ENCODE peak calls at places on chromosomes 5 and 9, in eight cellular contexts. Y is K562, N is upper lobe of right lung, U is psoas muscle, O is GM23338, G is ovary, F is IMR-90, S is endothelial cell of umbilical vein. T is an unnamed sample. For H3K36me3, the result is how much of the 10 kb centered on the place peaks cover.

GRCh38 chr5:142861011-142861410 is 90.8 kb downstream of the ARHGAP26 start:
- DNase-seq in Y (no peak), N (no peak), U (no peak), O (no peak), G (no peak), F (no peak), S (no peak), T (no peak)

GRCh38 chr5:102296229-102296817 is at the start of gene SLCO4C1:
- DNase-seq in Y (peak), N (peak), U (peak), O (peak), G (peak), F (no peak), S (peak), T (peak)

GRCh38 chr5:112407240-112407639 is 11.8 kb downstream of the EPB41L4A start:
- DNase-seq in Y (no peak), N (no peak), U (no peak), O (no peak), G (no peak), F (no peak), S (peak), T (no peak)

GRCh38 chr5:65482727-65483473 is 1.2 kb upstream of the ADAMTS6 start:
- DNase-seq in Y (peak), N (no peak), U (no peak), O (peak), G (no peak), F (peak), S (peak), T (peak)

GRCh38 chr9:105073147-105073546 is 145.2 kb upstream of the ABCA1 start:
- DNase-seq in Y (no peak), N (no peak), U (no peak), O (no peak), G (no peak), F (peak), S (no peak), T (no peak)

GRCh38 chr5:53126514-53126913 is 17.0 kb upstream of the MOCS2 start:
- DNase-seq in Y (no peak), N (no peak), U (no peak), O (no peak), G (no peak), F (peak), S (no peak), T (no peak)

GRCh38 chr5:2752059-2752874 is 790 bp upstream of the IRX2 start:
- DNase-seq in Y (no peak), N (peak), U (no peak), O (peak), G (no peak), F (no peak), S (no peak), T (no peak)

GRCh38 chr5:142446131-142446959 is 121.5 kb upstream of the SPRY4 start:
- DNase-seq in Y (no peak), N (no peak), U (no peak), O (no peak), G (no peak), F (peak), S (peak), T (no peak)

GRCh38 chr9:95820076-95820475 is 55.4 kb upstream of the ERCC6L2 start:
- DNase-seq in Y (no peak), N (no peak), U (no peak), O (no peak), G (no peak), F (no peak), S (no peak), T (no peak)

GRCh38 chr9:133715295-133715865 is 22.8 kb downstream of the SARDH start:
- DNase-seq in Y (no peak), N (peak), U (peak), O (no peak), G (peak), F (peak), S (no peak), T (no peak)

GRCh38 chr5:8615142-8615858 is 746.4 kb downstream of the MTRR start:
- DNase-seq in Y (no peak), N (no peak), U (no peak), O (no peak), G (no peak), F (peak), S (no peak), T (no peak)

GRCh38 chr9:6910032-6910431 is 152.3 kb downstream of the KDM4C start:
- DNase-seq in Y (no peak), N (no peak), U (no peak), O (peak), G (no peak), F (peak), S (peak), T (no peak)

GRCh38 chr9:95511232-95511951 is 5.4 kb downstream of the PTCH1 start:
- DNase-seq in Y (no peak), N (no peak), U (no peak), O (peak), G (no peak), F (peak), S (peak), T (peak)

GRCh38 chr9:97711223-97711626 is 14.1 kb upstream of the XPA start:
- DNase-seq in Y (no peak), N (no peak), U (no peak), O (peak), G (no peak), F (no peak), S (no peak), T (no peak)

GRCh38 chr5:135466178-135467050 is 14.3 kb upstream of the TIFAB start:
- DNase-seq in Y (peak), N (peak), U (peak), O (peak), G (peak), F (peak), S (peak), T (peak)

GRCh38 chr5:138946831-138947560 is 71.9 kb upstream of the LRRTM2 start:
- DNase-seq in Y (no peak), N (no peak), U (no peak), O (no peak), G (no peak), F (no peak), S (no peak), T (no peak)

GRCh38 chr5:138944527-138945322 is 69.6 kb upstream of the LRRTM2 start:
- DNase-seq in Y (no peak), N (no peak), U (no peak), O (no peak), G (no peak), F (no peak), S (no peak), T (no peak)

GRCh38 chr5:138946241-138946623 is 71.1 kb upstream of the LRRTM2 start:
- DNase-seq in Y (no peak), N (no peak), U (no peak), O (no peak), G (no peak), F (no peak), S (no peak), T (no peak)

GRCh38 chr5:138943615-138944173 is 68.6 kb upstream of the LRRTM2 start:
- DNase-seq in Y (no peak), N (no peak), U (no peak), O (no peak), G (no peak), F (no peak), S (no peak), T (no peak)

DNA sequence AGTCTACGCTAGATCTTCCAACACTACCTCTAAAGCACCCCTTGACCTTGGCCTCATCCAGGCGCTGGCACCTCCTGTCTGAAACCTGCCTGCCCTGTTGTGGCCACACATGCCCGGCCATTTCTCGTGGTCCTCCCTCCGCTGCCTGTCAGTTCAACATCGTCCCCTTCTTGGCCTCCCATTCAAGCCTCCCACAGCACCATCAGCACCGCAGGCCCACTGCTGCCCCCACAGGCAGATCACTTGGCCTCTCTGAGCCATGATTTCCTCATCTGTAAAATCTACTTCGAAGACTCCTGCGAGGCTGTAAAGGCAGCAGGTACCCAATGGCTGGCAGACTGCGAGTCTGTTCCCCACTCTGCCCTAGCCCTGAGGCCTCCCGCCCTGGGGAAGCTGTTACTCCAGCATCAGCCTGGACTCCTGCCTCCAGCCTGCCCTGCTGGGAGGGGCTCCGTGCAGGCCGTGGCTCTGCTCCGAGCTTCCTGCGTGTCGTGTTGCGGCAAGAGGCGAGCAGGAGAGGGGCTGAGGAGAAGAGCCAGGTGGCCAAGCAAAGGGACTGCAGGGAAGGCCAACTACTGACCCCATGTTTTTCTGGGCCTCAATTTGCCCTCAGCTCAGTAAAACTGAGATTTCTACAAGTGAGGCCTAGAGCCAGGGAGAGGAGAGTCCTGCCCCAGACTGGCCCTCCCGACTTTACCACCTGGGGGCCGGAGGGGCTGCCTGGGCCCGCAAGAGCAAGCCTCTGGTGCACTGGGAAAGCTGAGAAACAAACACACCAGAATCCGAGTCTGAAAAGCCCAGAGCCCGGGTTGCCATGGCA is 70.5 kb upstream of the LRRTM2 start:
- DNase-seq in Y (no peak), N (no peak), U (no peak), O (peak), G (no peak), F (no peak), S (no peak), T (no peak)
- TF ChIP-seq CTCF in Y (peak), N (no peak), U (no peak), O (peak), G (no peak), F (no peak), S (peak), T (no peak)

DNA sequence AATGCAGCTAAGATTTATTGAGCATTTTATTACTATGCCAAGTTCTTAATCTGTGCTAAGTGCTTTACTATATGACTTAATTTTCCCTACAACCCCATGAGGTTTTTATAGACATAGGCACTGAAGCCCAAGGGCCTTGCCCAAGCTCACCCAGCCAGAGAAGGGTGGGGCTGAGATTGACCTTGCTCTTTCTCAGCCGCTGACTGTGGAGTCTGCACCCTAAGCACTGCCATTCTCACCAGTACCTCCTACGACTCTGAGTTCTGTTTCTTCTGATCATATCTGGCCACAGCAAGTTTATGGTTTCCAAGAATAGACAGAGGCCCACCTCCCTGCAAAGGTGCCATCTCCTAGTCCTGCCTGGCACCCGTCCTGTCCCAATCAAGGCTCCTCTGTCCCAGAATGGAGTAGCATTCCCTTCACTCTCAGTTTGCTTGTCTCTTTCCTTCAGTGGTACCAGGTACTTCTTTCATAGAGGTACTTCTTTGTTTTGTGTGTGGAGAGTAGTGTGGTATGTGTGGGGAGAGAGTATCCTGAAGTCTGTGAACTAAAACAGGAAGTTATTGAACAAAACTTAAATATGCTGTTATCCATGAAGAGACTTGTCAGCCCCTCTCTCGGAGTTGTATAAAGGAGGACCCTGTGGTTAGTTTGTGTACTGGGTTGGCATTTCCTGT is 42.6 kb downstream of the CSF1R start:
- DNase-seq in Y (no peak), N (no peak), U (peak), O (no peak), G (no peak), F (peak), S (no peak), T (peak)
- H3K36me3 ChIP-seq in Y (half or more), N (half or more), U (under half), O (under half), G (under half), F (half or more), S (under half), T (under half)

GRCh38 chr9:116491219-116491618 is 195.9 kb upstream of the TRIM32 start:
- DNase-seq in Y (no peak), N (no peak), U (no peak), O (peak), G (no peak), F (no peak), S (no peak), T (no peak)
- TF ChIP-seq CTCF in Y (no peak), N (no peak), U (no peak), O (peak), G (no peak), F (peak), S (no peak), T (no peak)

DNA sequence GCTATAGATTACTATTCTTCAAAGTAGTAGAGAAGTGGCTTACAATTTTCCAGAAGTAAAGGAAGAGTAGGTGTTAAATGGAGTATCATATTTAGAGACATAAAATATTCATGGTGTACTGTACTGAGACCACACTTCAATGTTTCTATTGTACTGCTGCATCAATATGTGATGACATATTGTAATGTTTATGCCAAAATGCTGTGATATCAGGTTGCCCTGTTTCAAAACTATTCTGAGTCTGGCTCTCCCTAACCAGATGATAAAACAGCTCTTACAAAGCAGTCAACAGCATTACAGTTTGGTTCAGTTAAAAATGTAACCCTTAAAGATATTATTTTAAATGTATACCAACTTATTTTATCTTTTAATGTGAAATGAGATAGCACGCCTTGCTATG is 30.8 kb upstream of the ACOT12 start:
- DNase-seq in Y (no peak), N (no peak), U (no peak), O (no peak), G (no peak), F (peak), S (no peak), T (no peak)
- H3K36me3 ChIP-seq in Y (under half), N (under half), U (under half), O (under half), G (under half), F (under half), S (under half), T (under half)

GRCh38 chr5:55364537-55365055 is 56.8 kb downstream of the MTREX start:
- DNase-seq in Y (no peak), N (no peak), U (no peak), O (no peak), G (no peak), F (no peak), S (no peak), T (no peak)

GRCh38 chr5:55372130-55372925 is 64.5 kb downstream of the MTREX start:
- DNase-seq in Y (no peak), N (no peak), U (no peak), O (no peak), G (no peak), F (no peak), S (no peak), T (no peak)

GRCh38 chr5:55371145-55371544 is 63.4 kb downstream of the MTREX start:
- DNase-seq in Y (no peak), N (no peak), U (no peak), O (no peak), G (no peak), F (no peak), S (no peak), T (no peak)

DNA sequence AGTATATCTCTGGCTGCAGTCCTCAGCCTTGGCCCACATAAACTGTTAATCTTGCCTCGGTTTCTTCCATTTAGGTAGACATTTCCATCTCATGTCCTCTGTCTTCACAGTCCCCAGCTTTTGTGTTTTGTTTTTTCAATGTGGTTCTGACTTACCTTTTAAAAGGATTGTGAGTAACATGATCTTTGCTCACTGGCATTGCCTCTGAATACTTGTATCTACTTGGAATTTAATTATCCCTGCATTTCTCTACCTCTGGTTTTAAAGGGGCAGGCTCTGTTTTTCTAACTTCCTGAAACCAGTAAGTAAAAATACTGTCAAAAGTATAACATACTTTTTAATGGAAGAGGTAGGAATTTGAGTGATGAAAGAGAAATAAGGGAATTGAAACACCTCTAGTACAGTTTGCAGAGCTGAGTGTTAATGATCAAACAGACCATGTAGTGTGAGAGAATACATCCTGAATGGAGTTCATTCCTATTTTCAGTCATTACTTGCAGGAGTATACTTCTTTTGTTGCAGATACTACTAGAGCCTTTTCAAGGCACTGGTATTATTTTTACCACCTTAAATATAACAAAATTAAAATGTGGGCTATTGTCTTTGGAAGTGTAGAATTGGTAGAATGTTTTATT is 62.6 kb downstream of the MTREX start:
- DNase-seq in Y (no peak), N (no peak), U (no peak), O (no peak), G (no peak), F (no peak), S (no peak), T (no peak)
- TF ChIP-seq CTCF in Y (no peak), N (no peak), U (no peak), O (no peak), G (no peak), F (no peak), S (no peak), T (no peak)

GRCh38 chr9:131591845-131592208 is 46.5 kb downstream of the PRRT1B start:
- DNase-seq in Y (no peak), N (no peak), U (no peak), O (no peak), G (no peak), F (no peak), S (no peak), T (no peak)

GRCh38 chr9:131589993-131590392 is 44.7 kb downstream of the PRRT1B start:
- DNase-seq in Y (no peak), N (no peak), U (peak), O (no peak), G (no peak), F (no peak), S (no peak), T (no peak)

GRCh38 chr9:131590449-131590848 is 45.1 kb downstream of the PRRT1B start:
- DNase-seq in Y (no peak), N (no peak), U (peak), O (no peak), G (no peak), F (no peak), S (no peak), T (no peak)

GRCh38 chr9:131589124-131589711 is 43.9 kb downstream of the PRRT1B start:
- DNase-seq in Y (no peak), N (no peak), U (peak), O (no peak), G (no peak), F (no peak), S (no peak), T (no peak)

DNA sequence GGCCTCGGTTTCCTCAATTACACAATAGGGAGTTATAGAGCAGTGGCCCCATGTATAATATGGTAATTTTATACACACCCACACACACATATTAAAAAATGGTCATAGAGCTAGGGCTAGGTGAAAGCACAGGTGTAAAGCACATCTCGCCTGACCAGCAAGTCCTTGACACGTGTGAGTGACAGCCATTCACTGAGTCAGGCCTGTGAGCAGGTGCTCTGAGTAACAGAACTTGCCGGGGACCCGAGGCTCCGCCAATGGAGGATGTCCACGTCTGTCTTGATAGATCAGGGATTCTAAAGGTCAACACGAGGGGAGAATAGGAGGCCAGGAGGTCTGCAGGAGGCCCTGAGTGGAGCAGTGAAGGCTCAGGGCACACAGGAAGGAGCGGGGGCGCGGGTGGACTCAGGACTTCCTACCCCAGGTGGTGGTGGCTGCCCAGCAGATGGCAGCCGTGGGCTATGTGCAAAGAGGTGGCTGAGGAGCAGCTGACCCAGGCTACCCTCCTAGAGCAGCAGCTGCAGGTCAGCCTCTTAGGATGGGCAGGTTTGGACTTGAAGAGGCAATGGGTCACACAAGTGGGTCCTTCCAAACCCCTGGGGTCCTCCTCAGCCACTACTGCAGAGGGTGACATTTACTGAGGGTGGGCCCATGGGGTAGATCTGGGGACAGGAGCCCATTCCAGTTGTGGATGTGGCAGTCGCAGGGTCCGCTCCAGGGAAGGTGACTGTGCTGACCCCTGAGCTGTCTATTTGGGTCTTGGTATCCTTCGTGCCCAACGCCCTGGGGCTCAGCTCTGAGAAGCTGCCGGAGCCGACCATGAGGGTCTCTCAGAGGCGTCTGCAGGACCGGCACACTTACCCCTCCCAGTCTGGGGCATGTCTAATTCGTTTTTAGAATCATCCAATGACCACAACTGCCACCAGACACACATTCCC is 45.9 kb downstream of the PRRT1B start:
- DNase-seq in Y (peak), N (peak), U (peak), O (peak), G (peak), F (peak), S (peak), T (peak)
- H3K36me3 ChIP-seq in Y (under half), N (half or more), U (under half), O (under half), G (under half), F (under half), S (under half), T (under half)

T was measured in colonic mucosa.